ENCODE peak calls at places on chromosomes 1 and 21, in four cellular contexts. H is CD8-positive, alpha-beta T cell; S is activated CD8-positive, alpha-beta T cell treated with anti-CD3 and anti-CD28 coated beads, Interleukin-2, amount 10 ng/mL, durations not matched to agents 7 days and 5 days; Z is activated CD4-positive, alpha-beta T cell treated with anti-CD3 and anti-CD28 coated beads, Interleukin-2, amount 50 U/mL, for 48 hours. J is an unnamed sample.

GRCh38 chr1:88851303-88852063 is 39.9 kb downstream of the GTF2B start:
- DNase-seq in H (no peak), Z (no peak), S (no peak), J (no peak)

GRCh38 chr21:32200029-32200428 is 78.8 kb downstream of the MIS18A start:
- DNase-seq in S (no peak), H (no peak), Z (no peak), J (no peak)

GRCh38 chr21:25967566-25968438 is 202.8 kb downstream of the APP start:
- DNase-seq in S (no peak), Z (no peak), H (no peak), J (peak)

GRCh38 chr1:179493323-179493722 is 82.4 kb downstream of the NPHS2 start:
- DNase-seq in S (no peak), H (no peak), Z (no peak), J (peak)

GRCh38 chr1:181918893-181919728 is 142.4 kb downstream of the ZNF648 start:
- DNase-seq in S (no peak), Z (no peak), H (no peak), J (no peak)

GRCh38 chr1:202315576-202316168 is 26.1 kb downstream of the UBE2T start:
- DNase-seq in H (peak), Z (peak), S (peak), J (peak)

GRCh38 chr1:102640872-102641271 is 467.4 kb downstream of the COL11A1 start:
- DNase-seq in Z (no peak), H (no peak), S (no peak), J (no peak)

GRCh38 chr1:167083066-167083682 is 7.0 kb downstream of the GPA33 start:
- DNase-seq in S (no peak), Z (no peak), H (no peak), J (no peak)

GRCh38 chr21:17391811-17392340 is 121.0 kb upstream of the CXADR start:
- DNase-seq in Z (no peak), S (no peak), H (no peak), J (no peak)

GRCh38 chr1:32703479-32704291 is 1.1 kb upstream of the SYNC start:
- DNase-seq in Z (no peak), H (no peak), S (no peak), J (peak)

GRCh38 chr1:208219659-208220282 is 24.4 kb downstream of the PLXNA2 start:
- DNase-seq in H (no peak), Z (no peak), S (no peak), J (peak)

GRCh38 chr1:117821782-117822447 is 107.5 kb downstream of the GDAP2 start:
- DNase-seq in S (no peak), Z (no peak), H (no peak), J (peak)

GRCh38 chr1:54285815-54286214 is 85.8 kb downstream of the MRPL37 start:
- DNase-seq in Z (no peak), H (no peak), S (no peak), J (no peak)

GRCh38 chr1:154751690-154752089 is 118.4 kb downstream of the KCNN3 start:
- DNase-seq in Z (no peak), S (no peak), H (no peak), J (no peak)

GRCh38 chr1:218705391-218705790 is 360.3 kb downstream of the TGFB2 start:
- DNase-seq in H (no peak), S (no peak), Z (no peak), J (peak)

GRCh38 chr21:43375006-43375826 is 51.7 kb downstream of the SIK1 start:
- DNase-seq in Z (no peak), S (no peak), H (no peak), J (no peak)

GRCh38 chr1:185398022-185398421 is 81.0 kb upstream of the IVNS1ABP start:
- DNase-seq in H (no peak), S (no peak), Z (no peak), J (no peak)

GRCh38 chr1:224579526-224579925 is 36.6 kb upstream of the CNIH3 start:
- DNase-seq in Z (no peak), H (no peak), S (no peak), J (peak)

J was measured in renal cortical epithelial cell.